ENCODE peak calls at places on chromosome 14, in four cellular contexts. D, X, I and C are unnamed samples.

GRCh38 chr14:23829736-23830474 is 123.7 kb upstream of the DHRS4 start:
- DNase-seq in D (peak), X (peak), I (no peak), C (no peak)

GRCh38 chr14:56195219-56195618 is 77.0 kb downstream of the PELI2 start:
- DNase-seq in D (no peak), X (no peak), I (no peak), C (no peak)

GRCh38 chr14:33951183-33951840 is 438 bp upstream of the EGLN3 start:
- DNase-seq in D (no peak), X (no peak), I (no peak), C (no peak)

GRCh38 chr14:79596531-79596930 is 614.8 kb downstream of the DIO2 start:
- DNase-seq in D (peak), X (peak), I (no peak), C (no peak)

GRCh38 chr14:77459072-77459723 is 1.3 kb downstream of the AHSA1 start:
- DNase-seq in D (peak), X (peak), I (no peak), C (peak)

GRCh38 chr14:105146976-105147700 is 21.4 kb downstream of the JAG2 start:
- DNase-seq in D (no peak), X (no peak), I (peak), C (peak)

GRCh38 chr14:104223810-104224515 is 85.6 kb downstream of the KIF26A start:
- DNase-seq in D (no peak), X (no peak), I (no peak), C (no peak)

GRCh38 chr14:53306267-53306721 is 153.2 kb upstream of the DDHD1 start:
- DNase-seq in D (peak), X (peak), I (peak), C (peak)

GRCh38 chr14:90184094-90184493 is 72.3 kb upstream of the PSMC1 start:
- DNase-seq in D (no peak), X (no peak), I (no peak), C (no peak)

GRCh38 chr14:105446971-105447370 is 27.3 kb downstream of the MTA1 start:
- DNase-seq in D (no peak), X (no peak), I (no peak), C (no peak)

GRCh38 chr14:99590746-99591555 is 13.1 kb downstream of the CCDC85C start:
- DNase-seq in D (peak), X (no peak), I (no peak), C (no peak)

GRCh38 chr14:73265721-73266046 is 28.4 kb downstream of the PAPLN start:
- DNase-seq in D (no peak), X (no peak), I (no peak), C (no peak)

GRCh38 chr14:71143391-71144290 is 236.4 kb downstream of the PCNX1 start:
- DNase-seq in D (peak), X (peak), I (no peak), C (no peak)

GRCh38 chr14:99928963-99929362 is 135.8 kb downstream of the EML1 start:
- DNase-seq in D (no peak), X (no peak), I (no peak), C (no peak)

GRCh38 chr14:24426912-24427536 is 2.4 kb downstream of the CBLN3 start:
- DNase-seq in D (no peak), X (no peak), I (no peak), C (peak)